ENCODE peak calls at places on chromosomes 16 and 17, in ten cellular contexts. M is ovary, V is left ventricle myocardium inferior, F is PC-9, A is lung, G is RWPE2, C is cardiac muscle cell, X is neural progenitor cell, B is NT2/D1, R is psoas muscle. U is an unnamed sample.

GRCh38 chr16:4415538-4416199 is 727 bp downstream of the CORO7 start:
- DNase-seq in X (peak; percentile 46), C (no peak), M (peak; percentile 60), R (peak; percentile 47), G (no peak), B (no peak), A (peak; percentile 59), F (no peak), V (peak; percentile 63), U (peak; percentile 50)

GRCh38 chr16:3971261-3971660 is 90.7 kb upstream of the CREBBP start:
- DNase-seq in C (peak; percentile 58), V (no peak), X (no peak), A (no peak), G (no peak), R (no peak), B (no peak), F (peak; percentile 61), M (no peak), U (no peak)

GRCh38 chr17:7748098-7748775 is 30.7 kb downstream of the DNAH2 start:
- DNase-seq in F (no peak), C (peak; percentile 88), X (no peak), V (no peak), M (no peak), R (no peak), B (no peak), A (no peak), G (no peak), U (no peak)

GRCh38 chr17:3821101-3821500 is 20.1 kb upstream of the ITGAE start:
- DNase-seq in G (no peak), V (no peak), X (no peak), B (no peak), A (no peak), R (no peak), M (no peak), C (no peak), F (no peak), U (no peak)

GRCh38 chr16:15643453-15644305 is 725 bp upstream of the MARF1 start:
- DNase-seq in V (no peak), B (no peak), R (no peak), C (peak; percentile 73), F (peak; percentile 48), G (no peak), X (no peak), A (no peak), M (peak; percentile 40), U (peak; percentile 49)

GRCh38 chr16:56450275-56450889 is 750 bp downstream of the NUDT21 start:
- DNase-seq in F (no peak), V (no peak), G (no peak), C (peak; percentile 10), X (peak; percentile 34), A (no peak), M (no peak), R (no peak), B (no peak), U (no peak)

GRCh38 chr16:88433632-88434352 is 19.3 kb upstream of the ZFPM1 start:
- DNase-seq in V (no peak), B (no peak), X (no peak), G (no peak), F (no peak), M (no peak), A (no peak), R (no peak), C (no peak), U (no peak)

GRCh38 chr16:75206749-75207451 is at the start of gene CTRB2:
- DNase-seq in V (no peak), X (no peak), A (no peak), B (no peak), M (no peak), R (peak; percentile 10), F (no peak), G (no peak), C (no peak), U (no peak)

GRCh38 chr17:58806046-58806445 is 50.4 kb downstream of the PPM1E start:
- DNase-seq in R (no peak), B (no peak), G (no peak), M (no peak), V (no peak), A (no peak), F (no peak), C (no peak), X (no peak), U (no peak)

GRCh38 chr16:9297437-9298113 is 206.1 kb downstream of the HAPSTR1 start:
- DNase-seq in M (no peak), B (peak; percentile 69), X (peak; percentile 61), C (no peak), V (no peak), G (no peak), A (no peak), F (no peak), R (peak; percentile 19), U (peak; percentile 67)

GRCh38 chr17:31540602-31541307 is 149.3 kb downstream of the RAB11FIP4 start:
- DNase-seq in C (no peak), F (no peak), A (no peak), B (no peak), M (no peak), V (no peak), R (no peak), G (no peak), X (no peak), U (no peak)

GRCh38 chr17:47692895-47693666 is 880 bp upstream of the TBKBP1 start:
- DNase-seq in V (no peak), G (no peak), C (no peak), A (no peak), X (no peak), R (no peak), M (no peak), B (no peak), F (peak; percentile 44), U (no peak)

GRCh38 chr16:74726736-74727135 is 26.1 kb upstream of the MLKL start:
- DNase-seq in C (no peak), R (no peak), G (no peak), V (no peak), B (no peak), M (no peak), F (no peak), X (no peak), A (no peak), U (no peak)

GRCh38 chr17:59844884-59845594 is 47.7 kb downstream of the TUBD1 start:
- DNase-seq in G (no peak), M (no peak), R (no peak), C (peak; percentile 70), V (no peak), A (no peak), X (no peak), F (peak; percentile 58), B (no peak), U (no peak)

GRCh38 chr17:3687949-3688614 is 7.9 kb downstream of the P2RX5 start:
- DNase-seq in A (no peak), B (no peak), F (no peak), R (no peak), X (peak; percentile 47), V (no peak), C (peak; percentile 8), G (no peak), M (no peak), U (no peak)

GRCh38 chr16:389317-389716 is 7.5 kb upstream of the PGAP6 start:
- DNase-seq in X (no peak), C (no peak), F (no peak), M (no peak), R (no peak), V (no peak), G (no peak), B (no peak), A (no peak), U (no peak)

GRCh38 chr17:79597040-79597439 is 13.8 kb downstream of the RBFOX3 start:
- DNase-seq in R (no peak), B (no peak), F (no peak), V (no peak), G (no peak), X (no peak), C (no peak), M (no peak), A (no peak), U (no peak)
- H3K4me1 ChIP-seq in R (no peaks in the 10 kb centered on the region), B (peaks cover 9% of the 10 kb centered on the region), F (no peaks in the 10 kb centered on the region), V (no peaks in the 10 kb centered on the region), G (no peaks in the 10 kb centered on the region), X (peaks cover 10% of the 10 kb centered on the region), C (no peaks in the 10 kb centered on the region), M (no peaks in the 10 kb centered on the region), A (no peaks in the 10 kb centered on the region), U (no peaks in the 10 kb centered on the region)

DNA sequence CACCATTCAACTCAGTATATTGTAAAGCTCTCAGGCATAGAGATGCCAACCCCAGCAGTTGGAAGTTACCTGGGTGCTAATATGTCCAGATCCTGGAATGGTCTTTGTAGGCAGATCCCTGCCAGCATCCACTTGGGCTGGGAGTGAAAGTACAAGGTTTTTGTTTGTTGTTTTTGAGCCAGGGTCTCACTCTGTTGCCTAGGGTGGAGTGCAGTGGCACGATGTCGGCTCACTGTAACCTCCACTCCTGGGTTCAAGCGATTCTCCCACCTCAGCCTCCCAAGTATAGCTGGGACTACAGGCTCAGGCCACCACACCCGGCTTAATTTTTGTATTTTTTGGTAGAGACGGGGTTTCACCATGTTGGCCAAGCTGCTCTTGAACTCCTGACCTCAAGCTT is 177.6 kb downstream of the IRF8 start:
- DNase-seq in G (no peak), M (no peak), V (no peak), C (no peak), F (no peak), B (no peak), A (no peak), X (no peak), R (no peak), U (peak; percentile 9)
- H3K9me3 ChIP-seq in G (no peaks in the 10 kb centered on the region), M (no peaks in the 10 kb centered on the region), V (no peaks in the 10 kb centered on the region), C (no peaks in the 10 kb centered on the region), F (no peaks in the 10 kb centered on the region), B (no peaks in the 10 kb centered on the region), A (no peaks in the 10 kb centered on the region), X (no peaks in the 10 kb centered on the region), R (no peaks in the 10 kb centered on the region), U (no peaks in the 10 kb centered on the region)

GRCh38 chr17:68379150-68379510 is 78.2 kb downstream of the WIPI1 start:
- DNase-seq in G (no peak), X (no peak), R (no peak), B (no peak), A (no peak), F (no peak), M (no peak), C (no peak), V (no peak), U (no peak)
- H3K4me1 ChIP-seq in G (peaks cover 6% of the 10 kb centered on the region), X (peaks cover 24% of the 10 kb centered on the region), R (peaks cover 41% of the 10 kb centered on the region), B (peaks cover 4% of the 10 kb centered on the region), A (peaks cover 12% of the 10 kb centered on the region), F (peaks cover 63% of the 10 kb centered on the region), M (peaks cover 19% of the 10 kb centered on the region), C (no peaks in the 10 kb centered on the region), V (peaks cover 62% of the 10 kb centered on the region), U (peaks cover 35% of the 10 kb centered on the region)

DNA sequence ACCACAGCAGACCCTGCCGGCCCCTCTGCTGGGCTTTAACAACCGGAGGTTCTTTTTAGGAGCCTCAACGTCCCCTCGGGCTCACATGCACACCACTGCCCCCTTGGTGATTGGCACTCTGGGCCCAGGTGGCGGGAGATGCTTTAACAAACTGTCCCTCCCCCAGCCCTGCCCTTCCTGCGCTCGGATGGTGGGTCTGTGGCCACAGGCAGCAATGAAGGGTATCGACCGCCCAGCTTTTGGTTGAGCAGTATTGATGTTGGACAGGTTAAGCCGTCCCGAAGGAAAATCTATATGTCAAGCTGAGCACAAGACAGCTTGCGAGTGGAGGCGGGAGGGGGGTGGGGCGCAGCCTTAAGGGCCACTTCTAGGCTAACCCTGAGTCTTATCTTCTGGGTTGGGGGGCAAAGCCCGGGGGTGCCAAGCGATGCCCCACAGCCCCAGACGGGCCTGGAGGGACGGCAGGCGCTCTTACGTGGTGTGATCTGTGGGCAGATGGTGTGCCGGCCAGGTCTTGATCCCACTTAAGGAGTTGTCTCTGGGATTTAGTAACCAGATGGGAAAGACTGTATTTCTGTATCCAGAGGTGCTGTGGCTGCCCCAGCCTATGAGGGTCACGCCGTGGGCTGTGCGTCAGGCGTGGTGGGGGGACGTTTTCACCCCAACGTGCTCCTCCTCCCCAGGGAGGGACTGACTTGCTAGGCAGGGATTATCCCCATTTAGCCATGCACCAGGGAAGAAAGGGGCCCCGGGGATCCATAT is 6.1 kb downstream of the GSE1 start:
- DNase-seq in M (no peak), F (no peak), B (no peak), A (no peak), C (no peak), X (no peak), V (no peak), G (no peak), R (no peak), U (no peak)
- H3K9me3 ChIP-seq in M (no peaks in the 10 kb centered on the region), F (no peaks in the 10 kb centered on the region), B (no peaks in the 10 kb centered on the region), A (no peaks in the 10 kb centered on the region), C (no peaks in the 10 kb centered on the region), X (no peaks in the 10 kb centered on the region), V (no peaks in the 10 kb centered on the region), G (no peaks in the 10 kb centered on the region), R (no peaks in the 10 kb centered on the region), U (no peaks in the 10 kb centered on the region)

U was measured in Caco-2.